ENCODE peak calls at places on chromosomes 12 and 14, in eight cellular contexts. I is heart left ventricle, W is gastrocnemius medialis, E is right lobe of liver, L is Peyer's patch, U is suprapubic skin, X is HCT116, J is ovary. O is an unnamed sample.

GRCh38 chr14:65373671-65374039 is 38.9 kb upstream of the FUT8 start:
- DNase-seq in I (peak), W (peak), E (no peak), L (no peak), U (no peak), X (no peak), J (no peak), O (peak)

GRCh38 chr12:57552692-57553321 is 3.0 kb downstream of the KIF5A start:
- DNase-seq in I (no peak), W (no peak), E (no peak), L (no peak), U (no peak), X (no peak), J (no peak), O (no peak)

GRCh38 chr12:43957732-43958131 is 121.9 kb downstream of the TMEM117 start:
- DNase-seq in I (no peak), W (no peak), E (no peak), L (no peak), U (no peak), X (peak), J (no peak), O (peak)

GRCh38 chr14:95098984-95099599 is 58.2 kb downstream of the DICER1 start:
- DNase-seq in I (peak), W (peak), E (no peak), L (peak), U (peak), X (peak), J (peak), O (peak)

GRCh38 chr12:51852404-51853137 is 4.1 kb upstream of the FIGNL2 start:
- DNase-seq in I (no peak), W (no peak), E (no peak), L (no peak), U (no peak), X (no peak), J (no peak), O (no peak)

GRCh38 chr12:62290804-62291203 is 30.6 kb downstream of the USP15 start:
- DNase-seq in I (no peak), W (no peak), E (no peak), L (no peak), U (no peak), X (no peak), J (no peak), O (no peak)

GRCh38 chr12:109448707-109449390 is 28.3 kb downstream of the KCTD10 start:
- DNase-seq in I (no peak), W (no peak), E (no peak), L (no peak), U (no peak), X (no peak), J (no peak), O (no peak)

GRCh38 chr12:65495233-65495632 is 216.8 kb downstream of the MSRB3 start:
- DNase-seq in I (no peak), W (no peak), E (no peak), L (no peak), U (no peak), X (peak), J (no peak), O (no peak)

GRCh38 chr12:63845726-63846125 is 1.2 kb downstream of the SRGAP1 start:
- DNase-seq in I (no peak), W (no peak), E (no peak), L (no peak), U (no peak), X (no peak), J (no peak), O (no peak)

GRCh38 chr14:63039800-63040380 is 5.4 kb downstream of the KCNH5 start:
- DNase-seq in I (no peak), W (no peak), E (no peak), L (no peak), U (no peak), X (no peak), J (no peak), O (no peak)

GRCh38 chr14:24110485-24110884 is 4.1 kb upstream of the DCAF11 start:
- DNase-seq in I (no peak), W (no peak), E (no peak), L (no peak), U (no peak), X (no peak), J (no peak), O (no peak)

GRCh38 chr12:65156366-65156831 is 13.0 kb upstream of the LEMD3 start:
- DNase-seq in I (no peak), W (no peak), E (no peak), L (peak), U (no peak), X (no peak), J (no peak), O (no peak)

GRCh38 chr12:12893438-12893837 is 2.1 kb downstream of the GPRC5A start:
- DNase-seq in I (no peak), W (no peak), E (no peak), L (no peak), U (no peak), X (no peak), J (no peak), O (no peak)

GRCh38 chr12:53950441-53950781 is 4.3 kb upstream of the HOXC12 start:
- DNase-seq in I (no peak), W (no peak), E (no peak), L (no peak), U (no peak), X (no peak), J (no peak), O (no peak)

GRCh38 chr12:21891763-21892217 is 49.4 kb downstream of the ABCC9 start:
- DNase-seq in I (peak), W (peak), E (peak), L (no peak), U (peak), X (no peak), J (peak), O (peak)

GRCh38 chr12:79223761-79224160 is 359.2 kb downstream of the SYT1 start:
- DNase-seq in I (no peak), W (no peak), E (no peak), L (no peak), U (no peak), X (no peak), J (no peak), O (no peak)

GRCh38 chr12:114018669-114019068 is 52.5 kb upstream of the RBM19 start:
- DNase-seq in I (no peak), W (no peak), E (no peak), L (no peak), U (no peak), X (no peak), J (no peak), O (no peak)

GRCh38 chr12:45216297-45216982 is 545 bp downstream of the ANO6 start:
- DNase-seq in I (peak), W (peak), E (peak), L (peak), U (peak), X (no peak), J (peak), O (peak)

GRCh38 chr12:104340917-104341611 is 37.5 kb downstream of the EID3 start:
- DNase-seq in I (no peak), W (no peak), E (no peak), L (no peak), U (no peak), X (no peak), J (no peak), O (no peak)

GRCh38 chr12:4421590-4422031 is 24.0 kb downstream of the FGF6 start:
- DNase-seq in I (no peak), W (no peak), E (no peak), L (no peak), U (no peak), X (peak), J (no peak), O (no peak)

GRCh38 chr12:52342781-52343490 is 21.7 kb upstream of the KRT83 start:
- DNase-seq in I (no peak), W (no peak), E (no peak), L (no peak), U (no peak), X (no peak), J (no peak), O (no peak)

GRCh38 chr14:31360919-31361662 is 59.3 kb downstream of the HEATR5A start:
- DNase-seq in I (no peak), W (no peak), E (no peak), L (no peak), U (no peak), X (no peak), J (no peak), O (no peak)

GRCh38 chr12:26271889-26272492 is 76.6 kb downstream of the SSPN start:
- DNase-seq in I (peak), W (no peak), E (no peak), L (peak), U (peak), X (no peak), J (peak), O (peak)

GRCh38 chr12:124592050-124592449 is 24.6 kb upstream of the NCOR2 start:
- DNase-seq in I (no peak), W (no peak), E (no peak), L (no peak), U (no peak), X (no peak), J (peak), O (no peak)

DNA sequence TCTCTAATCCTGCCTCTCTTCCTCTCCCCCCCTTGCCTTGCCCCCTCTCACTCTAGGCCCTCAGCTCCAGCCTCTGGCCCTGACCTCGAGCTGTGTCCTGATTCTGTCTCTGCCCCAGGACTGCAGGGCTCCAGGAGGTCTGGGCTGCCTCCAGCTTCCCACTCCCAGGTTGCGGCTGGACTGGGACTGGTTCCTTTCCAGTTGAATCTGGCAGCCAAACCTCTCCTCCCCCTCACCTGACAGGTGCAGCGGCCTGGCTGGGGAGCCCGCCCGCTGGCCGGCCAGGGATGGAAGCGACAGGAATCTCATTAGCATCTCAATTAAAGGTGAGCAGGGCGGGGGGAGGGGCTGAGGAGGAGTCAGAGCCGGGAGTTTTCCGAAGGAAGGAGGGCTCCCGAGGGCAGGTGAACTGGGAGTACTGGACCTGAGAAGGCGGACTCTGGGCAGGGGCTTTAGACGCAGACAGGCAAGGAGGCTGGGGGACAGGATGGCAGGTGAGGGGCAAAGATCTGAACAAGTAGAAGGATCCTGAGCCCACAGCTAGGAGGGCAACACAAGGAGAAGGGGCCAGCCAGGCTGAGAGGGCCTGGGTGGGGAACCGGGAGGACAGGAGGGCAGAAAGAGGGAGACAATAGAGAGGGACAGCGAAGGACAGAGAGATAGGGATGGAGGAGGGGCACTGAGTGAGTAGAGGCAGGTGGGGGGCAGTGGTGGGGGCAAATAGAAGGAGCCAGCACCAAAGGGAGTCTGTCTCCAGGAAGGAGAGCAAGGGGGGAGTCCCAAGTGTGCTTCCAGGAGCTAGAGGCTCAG is at the start of gene SCNN1A:
- DNase-seq in I (no peak), W (no peak), E (peak), L (no peak), U (peak), X (no peak), J (peak), O (peak)
- TF ChIP-seq POLR2A in I (no peak), W (no peak), E (no peak), L (peak), U (no peak), X (no peak), J (no peak), O (peak)

GRCh38 chr12:123083661-123084571 is 67.0 kb downstream of the PITPNM2 start:
- DNase-seq in I (no peak), W (no peak), E (no peak), L (peak), U (no peak), X (no peak), J (no peak), O (no peak)
- H3K27ac ChIP-seq in I (peak), W (peak), E (no peak), L (no peak), U (no peak), X (no peak), J (no peak), O (no peak)

DNA sequence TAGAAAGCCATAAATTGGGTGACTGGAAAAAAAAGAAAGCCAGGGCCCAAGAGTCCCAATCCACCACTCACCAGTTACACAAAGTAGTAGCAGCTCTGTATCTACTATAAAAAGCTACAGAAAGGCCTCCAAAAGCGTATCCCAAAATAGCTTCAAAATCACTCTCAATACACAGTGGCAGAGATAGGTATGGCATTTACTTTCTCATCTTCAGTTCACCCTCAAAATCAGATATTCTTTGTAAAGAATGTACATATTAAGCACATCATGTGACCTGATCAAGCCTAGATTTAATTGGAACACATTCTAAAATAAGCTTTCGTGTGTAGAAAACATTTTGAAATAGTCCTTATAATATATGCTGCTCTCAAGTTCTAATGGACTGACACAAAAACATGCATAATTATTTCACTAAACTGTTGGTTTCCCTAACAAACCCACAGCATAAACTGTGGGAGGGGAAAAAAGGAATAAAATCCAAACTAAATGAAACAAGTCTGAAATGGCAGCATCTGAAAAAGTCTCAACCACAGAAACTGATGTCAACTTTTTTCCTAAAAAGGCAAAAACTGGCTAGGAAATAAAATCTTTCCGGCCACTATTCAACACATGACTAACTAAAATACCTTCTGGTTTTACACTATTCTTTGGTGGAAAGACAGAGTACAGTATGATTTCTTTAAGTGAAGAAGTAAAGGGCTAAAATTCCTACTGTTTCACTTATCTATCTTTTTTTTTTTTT is 25.9 kb downstream of the UBE2N start:
- DNase-seq in I (no peak), W (no peak), E (no peak), L (no peak), U (no peak), X (no peak), J (no peak), O (no peak)
- H3K4me3 ChIP-seq in I (no peak), W (no peak), E (no peak), L (no peak), U (no peak), X (no peak), J (no peak), O (no peak)

GRCh38 chr12:122085006-122085405 is 6.5 kb downstream of the MLXIP start:
- DNase-seq in I (no peak), W (no peak), E (no peak), L (no peak), U (peak), X (no peak), J (no peak), O (no peak)
- TF ChIP-seq POLR2A in I (no peak), W (no peak), E (no peak), L (no peak), U (no peak), X (no peak), J (no peak), O (no peak)

GRCh38 chr14:68932686-68933085 is 46.4 kb downstream of the ACTN1 start:
- DNase-seq in I (no peak), W (no peak), E (no peak), L (no peak), U (no peak), X (no peak), J (no peak), O (no peak)

GRCh38 chr14:68932219-68932618 is 46.9 kb downstream of the ACTN1 start:
- DNase-seq in I (no peak), W (no peak), E (no peak), L (no peak), U (no peak), X (no peak), J (no peak), O (no peak)

GRCh38 chr14:68935761-68936209 is 43.3 kb downstream of the ACTN1 start:
- DNase-seq in I (peak), W (no peak), E (peak), L (no peak), U (no peak), X (no peak), J (no peak), O (peak)

GRCh38 chr14:68936476-68936875 is 42.6 kb downstream of the ACTN1 start:
- DNase-seq in I (no peak), W (no peak), E (no peak), L (no peak), U (no peak), X (no peak), J (no peak), O (no peak)

DNA sequence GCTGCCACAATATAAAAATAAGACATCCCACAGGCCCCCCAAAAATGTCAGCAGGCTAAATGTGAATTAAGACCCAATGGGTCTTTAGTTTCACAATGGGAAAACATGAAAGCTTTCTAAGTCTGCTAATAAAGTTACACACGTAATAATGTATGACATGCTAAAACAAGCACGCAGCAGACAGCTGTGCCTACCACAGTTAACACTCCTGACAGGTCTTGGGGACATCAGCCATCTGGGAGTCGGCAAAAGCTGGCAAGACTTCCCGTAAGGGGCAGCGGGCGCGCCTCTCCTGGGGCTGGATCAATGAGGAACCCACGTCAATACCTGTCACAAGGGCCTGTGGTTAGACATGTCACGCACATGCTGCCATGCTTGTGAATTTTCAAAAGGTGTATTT is 45.1 kb downstream of the ACTN1 start:
- DNase-seq in I (no peak), W (no peak), E (no peak), L (no peak), U (no peak), X (no peak), J (no peak), O (no peak)
- H3K27ac ChIP-seq in I (no peak), W (no peak), E (no peak), L (peak), U (peak), X (no peak), J (no peak), O (no peak)

GRCh38 chr14:104924421-104925213 is at the start of gene PLD4:
- DNase-seq in I (no peak), W (no peak), E (no peak), L (peak), U (no peak), X (no peak), J (no peak), O (no peak)

GRCh38 chr14:104925214-104925899 is 678 bp downstream of the PLD4 start:
- DNase-seq in I (no peak), W (no peak), E (no peak), L (no peak), U (no peak), X (no peak), J (no peak), O (no peak)

GRCh38 chr14:104926619-104927431 is 2.1 kb downstream of the PLD4 start:
- DNase-seq in I (no peak), W (no peak), E (no peak), L (peak), U (no peak), X (no peak), J (no peak), O (no peak)

GRCh38 chr14:104927432-104927816 is 2.7 kb downstream of the PLD4 start:
- DNase-seq in I (peak), W (no peak), E (no peak), L (no peak), U (peak), X (no peak), J (no peak), O (peak)

DNA sequence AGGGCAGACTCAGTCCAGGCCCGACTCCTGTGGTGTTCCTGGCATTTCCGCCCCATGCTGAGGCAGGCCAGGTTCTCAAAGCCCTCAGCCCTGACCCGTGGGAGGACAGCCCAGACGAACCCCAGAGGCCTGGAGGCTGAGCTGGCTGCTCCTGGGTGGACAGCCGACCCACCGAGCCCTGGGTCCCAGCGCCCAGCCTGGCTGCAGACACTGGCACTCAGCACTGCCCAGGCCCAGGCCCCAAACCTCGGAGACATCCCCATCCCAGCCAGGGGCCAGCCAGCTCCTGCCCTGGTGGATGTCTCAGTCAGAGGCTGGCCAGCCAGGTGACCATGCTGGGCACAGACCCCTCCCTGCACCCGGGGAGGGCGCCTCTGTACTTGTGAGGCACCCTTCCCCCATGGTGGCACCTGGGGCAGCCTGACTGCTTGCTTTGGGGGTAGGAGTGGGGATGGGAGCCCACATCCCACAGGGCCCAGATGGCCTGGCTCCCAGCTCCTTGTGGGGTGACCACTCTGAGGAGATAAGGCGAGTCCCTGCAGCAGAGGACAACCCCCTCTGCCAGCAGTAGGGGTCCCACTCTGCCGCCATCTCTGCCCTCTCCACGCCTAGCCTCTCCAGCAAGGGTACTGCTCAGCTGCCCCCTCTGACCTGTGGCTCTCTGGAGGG is 1.4 kb downstream of the PLD4 start:
- DNase-seq in I (no peak), W (no peak), E (no peak), L (no peak), U (no peak), X (no peak), J (no peak), O (no peak)
- H3K4me3 ChIP-seq in I (no peak), W (no peak), E (no peak), L (peak), U (no peak), X (no peak), J (no peak), O (no peak)

GRCh38 chr12:120453977-120454376 is 7.7 kb downstream of the GATC start:
- DNase-seq in I (no peak), W (no peak), E (no peak), L (no peak), U (no peak), X (no peak), J (no peak), O (no peak)

GRCh38 chr12:120455302-120455701 is 9.1 kb downstream of the GATC start:
- DNase-seq in I (no peak), W (no peak), E (no peak), L (no peak), U (no peak), X (no peak), J (no peak), O (peak)

GRCh38 chr12:120460157-120460556 is 9.4 kb downstream of the SRSF9 start:
- DNase-seq in I (no peak), W (no peak), E (no peak), L (no peak), U (no peak), X (no peak), J (no peak), O (no peak)

GRCh38 chr12:120453060-120453761 is 7.0 kb downstream of the GATC start:
- DNase-seq in I (no peak), W (no peak), E (no peak), L (no peak), U (no peak), X (no peak), J (no peak), O (peak)

GRCh38 chr12:120457133-120457532 is 10.9 kb downstream of the GATC start:
- DNase-seq in I (no peak), W (no peak), E (no peak), L (no peak), U (no peak), X (no peak), J (no peak), O (no peak)
- TF ChIP-seq POLR2A in I (no peak), W (no peak), E (no peak), L (no peak), U (no peak), X (no peak), J (no peak), O (no peak)

O was measured in body of pancreas.